ENCODE peak calls at places on chromosomes 12 and 14, in eight cellular contexts. One of them, this sample, is unnamed.
A peak's percentile ranks its signal among the peaks of the same experiment; 100 is the strongest.

GRCh38 chr12:65858831-65859230 is 34.5 kb downstream of the HMGA2 start:
- DNase-seq in smooth muscle cell of the brain vasculature: no peak
- DNase-seq in stimulated activated CD8-positive, alpha-beta memory T cell treated with anti-CD3 and anti-CD28 coated beads, Interleukin-4, amount 100 ng/mL, for 24 hours: no peak
- DNase-seq in activated CD4-positive, alpha-beta T cell treated with anti-CD3 and anti-CD28 coated beads, Interleukin-2, amount 10 ng/mL, durations not matched to agents 7 days and 5 days: no peak
- DNase-seq in heart left ventricle: no peak
- DNase-seq in left ventricle myocardium inferior: no peak
- DNase-seq in EL: peak; percentile 75
- DNase-seq in T1000: no peak
- DNase-seq in this sample: no peak

GRCh38 chr12:18632848-18633247 is 105.0 kb downstream of the PLCZ1 start:
- DNase-seq in heart left ventricle: no peak
- DNase-seq in T1000: no peak
- DNase-seq in smooth muscle cell of the brain vasculature: no peak
- DNase-seq in EL: no peak
- DNase-seq in stimulated activated CD8-positive, alpha-beta memory T cell treated with anti-CD3 and anti-CD28 coated beads, Interleukin-4, amount 100 ng/mL, for 24 hours: no peak
- DNase-seq in activated CD4-positive, alpha-beta T cell treated with anti-CD3 and anti-CD28 coated beads, Interleukin-2, amount 10 ng/mL, durations not matched to agents 7 days and 5 days: no peak
- DNase-seq in left ventricle myocardium inferior: no peak
- DNase-seq in this sample: no peak

GRCh38 chr12:40233741-40234367 is 9.1 kb downstream of the LRRK2 start:
- DNase-seq in left ventricle myocardium inferior: no peak
- DNase-seq in EL: no peak
- DNase-seq in activated CD4-positive, alpha-beta T cell treated with anti-CD3 and anti-CD28 coated beads, Interleukin-2, amount 10 ng/mL, durations not matched to agents 7 days and 5 days: no peak
- DNase-seq in smooth muscle cell of the brain vasculature: no peak
- DNase-seq in heart left ventricle: no peak
- DNase-seq in stimulated activated CD8-positive, alpha-beta memory T cell treated with anti-CD3 and anti-CD28 coated beads, Interleukin-4, amount 100 ng/mL, for 24 hours: no peak
- DNase-seq in T1000: no peak
- DNase-seq in this sample: no peak

GRCh38 chr12:29552324-29552927 is 54.9 kb upstream of the OVCH1 start:
- DNase-seq in activated CD4-positive, alpha-beta T cell treated with anti-CD3 and anti-CD28 coated beads, Interleukin-2, amount 10 ng/mL, durations not matched to agents 7 days and 5 days: peak; percentile 67
- DNase-seq in left ventricle myocardium inferior: peak; percentile 62
- DNase-seq in heart left ventricle: peak; percentile 76
- DNase-seq in T1000: peak; percentile 51
- DNase-seq in EL: peak; percentile 31
- DNase-seq in stimulated activated CD8-positive, alpha-beta memory T cell treated with anti-CD3 and anti-CD28 coated beads, Interleukin-4, amount 100 ng/mL, for 24 hours: peak; percentile 39
- DNase-seq in smooth muscle cell of the brain vasculature: no peak
- DNase-seq in this sample: peak; percentile 32

GRCh38 chr14:21476526-21476924 is 234 bp downstream of the RAB2B start:
- DNase-seq in smooth muscle cell of the brain vasculature: no peak
- DNase-seq in stimulated activated CD8-positive, alpha-beta memory T cell treated with anti-CD3 and anti-CD28 coated beads, Interleukin-4, amount 100 ng/mL, for 24 hours: peak; percentile 78
- DNase-seq in T1000: no peak
- DNase-seq in heart left ventricle: peak; percentile 85
- DNase-seq in activated CD4-positive, alpha-beta T cell treated with anti-CD3 and anti-CD28 coated beads, Interleukin-2, amount 10 ng/mL, durations not matched to agents 7 days and 5 days: no peak
- DNase-seq in left ventricle myocardium inferior: peak; percentile 88
- DNase-seq in EL: no peak
- DNase-seq in this sample: peak; percentile 54

GRCh38 chr12:111057726-111058125 is 137.3 kb upstream of the MYL2 start:
- DNase-seq in heart left ventricle: no peak
- DNase-seq in activated CD4-positive, alpha-beta T cell treated with anti-CD3 and anti-CD28 coated beads, Interleukin-2, amount 10 ng/mL, durations not matched to agents 7 days and 5 days: no peak
- DNase-seq in EL: no peak
- DNase-seq in left ventricle myocardium inferior: no peak
- DNase-seq in stimulated activated CD8-positive, alpha-beta memory T cell treated with anti-CD3 and anti-CD28 coated beads, Interleukin-4, amount 100 ng/mL, for 24 hours: no peak
- DNase-seq in T1000: no peak
- DNase-seq in smooth muscle cell of the brain vasculature: no peak
- DNase-seq in this sample: no peak

GRCh38 chr12:90984114-90984513 is 20.7 kb downstream of the EPYC start:
- DNase-seq in activated CD4-positive, alpha-beta T cell treated with anti-CD3 and anti-CD28 coated beads, Interleukin-2, amount 10 ng/mL, durations not matched to agents 7 days and 5 days: no peak
- DNase-seq in heart left ventricle: no peak
- DNase-seq in smooth muscle cell of the brain vasculature: no peak
- DNase-seq in T1000: no peak
- DNase-seq in EL: no peak
- DNase-seq in stimulated activated CD8-positive, alpha-beta memory T cell treated with anti-CD3 and anti-CD28 coated beads, Interleukin-4, amount 100 ng/mL, for 24 hours: no peak
- DNase-seq in left ventricle myocardium inferior: no peak
- DNase-seq in this sample: no peak

GRCh38 chr14:70416717-70417349 is at the start of gene SYNJ2BP:
- DNase-seq in smooth muscle cell of the brain vasculature: peak; percentile 17
- DNase-seq in left ventricle myocardium inferior: peak; percentile 69
- DNase-seq in stimulated activated CD8-positive, alpha-beta memory T cell treated with anti-CD3 and anti-CD28 coated beads, Interleukin-4, amount 100 ng/mL, for 24 hours: peak; percentile 30
- DNase-seq in T1000: peak; percentile 50
- DNase-seq in activated CD4-positive, alpha-beta T cell treated with anti-CD3 and anti-CD28 coated beads, Interleukin-2, amount 10 ng/mL, durations not matched to agents 7 days and 5 days: peak; percentile 65
- DNase-seq in EL: peak; percentile 76
- DNase-seq in heart left ventricle: peak; percentile 75
- DNase-seq in this sample: peak; percentile 47

GRCh38 chr14:70027785-70028428 is 148.7 kb downstream of the SMOC1 start:
- DNase-seq in left ventricle myocardium inferior: peak; percentile 63
- DNase-seq in stimulated activated CD8-positive, alpha-beta memory T cell treated with anti-CD3 and anti-CD28 coated beads, Interleukin-4, amount 100 ng/mL, for 24 hours: peak; percentile 64
- DNase-seq in T1000: no peak
- DNase-seq in smooth muscle cell of the brain vasculature: peak; percentile 40
- DNase-seq in EL: peak; percentile 50
- DNase-seq in activated CD4-positive, alpha-beta T cell treated with anti-CD3 and anti-CD28 coated beads, Interleukin-2, amount 10 ng/mL, durations not matched to agents 7 days and 5 days: peak; percentile 69
- DNase-seq in heart left ventricle: peak; percentile 50
- DNase-seq in this sample: no peak

GRCh38 chr14:41071351-41071750 is 535.3 kb upstream of the LRFN5 start:
- DNase-seq in smooth muscle cell of the brain vasculature: no peak
- DNase-seq in heart left ventricle: no peak
- DNase-seq in activated CD4-positive, alpha-beta T cell treated with anti-CD3 and anti-CD28 coated beads, Interleukin-2, amount 10 ng/mL, durations not matched to agents 7 days and 5 days: no peak
- DNase-seq in EL: no peak
- DNase-seq in T1000: no peak
- DNase-seq in left ventricle myocardium inferior: no peak
- DNase-seq in stimulated activated CD8-positive, alpha-beta memory T cell treated with anti-CD3 and anti-CD28 coated beads, Interleukin-4, amount 100 ng/mL, for 24 hours: no peak
- DNase-seq in this sample: no peak

GRCh38 chr12:102879144-102879763 is 37.8 kb downstream of the PAH start:
- DNase-seq in activated CD4-positive, alpha-beta T cell treated with anti-CD3 and anti-CD28 coated beads, Interleukin-2, amount 10 ng/mL, durations not matched to agents 7 days and 5 days: peak; percentile 8
- DNase-seq in T1000: peak; percentile 27
- DNase-seq in stimulated activated CD8-positive, alpha-beta memory T cell treated with anti-CD3 and anti-CD28 coated beads, Interleukin-4, amount 100 ng/mL, for 24 hours: no peak
- DNase-seq in smooth muscle cell of the brain vasculature: no peak
- DNase-seq in EL: peak; percentile 85
- DNase-seq in left ventricle myocardium inferior: peak; percentile 22
- DNase-seq in heart left ventricle: no peak
- DNase-seq in this sample: peak; percentile 49

GRCh38 chr14:88727057-88727456 is 65.7 kb downstream of the EML5 start:
- DNase-seq in activated CD4-positive, alpha-beta T cell treated with anti-CD3 and anti-CD28 coated beads, Interleukin-2, amount 10 ng/mL, durations not matched to agents 7 days and 5 days: no peak
- DNase-seq in left ventricle myocardium inferior: no peak
- DNase-seq in smooth muscle cell of the brain vasculature: no peak
- DNase-seq in stimulated activated CD8-positive, alpha-beta memory T cell treated with anti-CD3 and anti-CD28 coated beads, Interleukin-4, amount 100 ng/mL, for 24 hours: no peak
- DNase-seq in heart left ventricle: no peak
- DNase-seq in EL: no peak
- DNase-seq in T1000: no peak
- DNase-seq in this sample: no peak

GRCh38 chr14:42224053-42224888 is 617.6 kb downstream of the LRFN5 start:
- DNase-seq in EL: peak; percentile 41
- DNase-seq in T1000: peak; percentile 65
- DNase-seq in smooth muscle cell of the brain vasculature: peak; percentile 45
- DNase-seq in activated CD4-positive, alpha-beta T cell treated with anti-CD3 and anti-CD28 coated beads, Interleukin-2, amount 10 ng/mL, durations not matched to agents 7 days and 5 days: peak; percentile 8
- DNase-seq in stimulated activated CD8-positive, alpha-beta memory T cell treated with anti-CD3 and anti-CD28 coated beads, Interleukin-4, amount 100 ng/mL, for 24 hours: no peak
- DNase-seq in heart left ventricle: peak; percentile 32
- DNase-seq in left ventricle myocardium inferior: peak; percentile 14
- DNase-seq in this sample: peak; percentile 66

GRCh38 chr12:100593490-100593889 is 20.0 kb downstream of the GAS2L3 start:
- DNase-seq in left ventricle myocardium inferior: no peak
- DNase-seq in smooth muscle cell of the brain vasculature: no peak
- DNase-seq in EL: peak; percentile 32
- DNase-seq in activated CD4-positive, alpha-beta T cell treated with anti-CD3 and anti-CD28 coated beads, Interleukin-2, amount 10 ng/mL, durations not matched to agents 7 days and 5 days: no peak
- DNase-seq in stimulated activated CD8-positive, alpha-beta memory T cell treated with anti-CD3 and anti-CD28 coated beads, Interleukin-4, amount 100 ng/mL, for 24 hours: no peak
- DNase-seq in T1000: no peak
- DNase-seq in heart left ventricle: no peak
- DNase-seq in this sample: no peak

GRCh38 chr12:105927553-105927952 is 211.2 kb downstream of the NUAK1 start:
- DNase-seq in smooth muscle cell of the brain vasculature: no peak
- DNase-seq in T1000: no peak
- DNase-seq in activated CD4-positive, alpha-beta T cell treated with anti-CD3 and anti-CD28 coated beads, Interleukin-2, amount 10 ng/mL, durations not matched to agents 7 days and 5 days: no peak
- DNase-seq in left ventricle myocardium inferior: no peak
- DNase-seq in heart left ventricle: no peak
- DNase-seq in stimulated activated CD8-positive, alpha-beta memory T cell treated with anti-CD3 and anti-CD28 coated beads, Interleukin-4, amount 100 ng/mL, for 24 hours: no peak
- DNase-seq in EL: no peak
- DNase-seq in this sample: no peak

GRCh38 chr12:68259318-68259940 is 6.0 kb upstream of the IL22 start:
- DNase-seq in T1000: no peak
- DNase-seq in heart left ventricle: no peak
- DNase-seq in stimulated activated CD8-positive, alpha-beta memory T cell treated with anti-CD3 and anti-CD28 coated beads, Interleukin-4, amount 100 ng/mL, for 24 hours: no peak
- DNase-seq in EL: peak; percentile 90
- DNase-seq in left ventricle myocardium inferior: no peak
- DNase-seq in smooth muscle cell of the brain vasculature: no peak
- DNase-seq in activated CD4-positive, alpha-beta T cell treated with anti-CD3 and anti-CD28 coated beads, Interleukin-2, amount 10 ng/mL, durations not matched to agents 7 days and 5 days: no peak
- DNase-seq in this sample: no peak

GRCh38 chr12:6141048-6141447 is 16.6 kb upstream of the VWF start:
- DNase-seq in EL: no peak
- DNase-seq in smooth muscle cell of the brain vasculature: peak; percentile 78
- DNase-seq in T1000: no peak
- DNase-seq in activated CD4-positive, alpha-beta T cell treated with anti-CD3 and anti-CD28 coated beads, Interleukin-2, amount 10 ng/mL, durations not matched to agents 7 days and 5 days: peak; percentile 33
- DNase-seq in heart left ventricle: peak; percentile 63
- DNase-seq in stimulated activated CD8-positive, alpha-beta memory T cell treated with anti-CD3 and anti-CD28 coated beads, Interleukin-4, amount 100 ng/mL, for 24 hours: peak; percentile 5
- DNase-seq in left ventricle myocardium inferior: no peak
- DNase-seq in this sample: no peak

This sample was measured in stromal cell of bone marrow.